ENCODE peak calls at places on chromosomes 12 and 14, in nine cellular contexts. D is CD8-positive, alpha-beta T cell; Z is foreskin fibroblast; F is WERI-Rb-1; B is IMR-90; A is neuronal stem cell; E is uterus; N is OCI-LY7; Y is PC-3. O is an unnamed sample.

GRCh38 chr14:59028476-59029202 is 159.8 kb upstream of the DAAM1 start:
- DNase-seq in F (peak; percentile 67), A (peak; percentile 61), B (peak; percentile 97), Z (peak; percentile 94), E (peak; percentile 58), Y (peak; percentile 100), N (peak; percentile 76), D (no peak), O (peak; percentile 93)

GRCh38 chr14:69291396-69291795 is 31.4 kb downstream of the GALNT16 start:
- DNase-seq in Y (no peak), Z (no peak), B (no peak), F (no peak), D (no peak), N (no peak), E (no peak), A (no peak), O (no peak)

GRCh38 chr12:113329022-113329790 is 5.7 kb downstream of the SLC8B1 start:
- DNase-seq in A (no peak), Y (peak; percentile 32), B (no peak), D (no peak), E (no peak), N (no peak), F (no peak), Z (peak; percentile 22), O (no peak)

GRCh38 chr14:67370830-67371229 is 10.7 kb downstream of the EIF2S1 start:
- DNase-seq in B (peak; percentile 26), A (no peak), N (no peak), Y (peak; percentile 40), F (no peak), E (no peak), Z (no peak), D (no peak), O (no peak)

GRCh38 chr12:14185441-14186192 is 179.9 kb upstream of the ATF7IP start:
- DNase-seq in A (peak; percentile 57), D (no peak), Y (peak; percentile 63), N (peak; percentile 75), F (peak; percentile 29), B (peak; percentile 38), E (no peak), Z (peak; percentile 6), O (peak; percentile 11)

GRCh38 chr14:97022741-97023140 is 225.6 kb downstream of the VRK1 start:
- DNase-seq in Z (no peak), Y (no peak), D (no peak), N (no peak), F (no peak), A (no peak), B (no peak), E (no peak), O (no peak)

GRCh38 chr12:51183816-51184215 is 10.9 kb upstream of the TFCP2 start:
- DNase-seq in Y (peak; percentile 1), F (peak; percentile 88), E (no peak), D (no peak), B (peak; percentile 67), N (no peak), Z (peak; percentile 12), A (no peak), O (no peak)

GRCh38 chr12:89384750-89385273 is 32.5 kb upstream of the DUSP6 start:
- DNase-seq in D (no peak), Y (peak; percentile 15), A (no peak), F (no peak), N (no peak), E (no peak), B (no peak), Z (no peak), O (no peak)

GRCh38 chr12:66060361-66060907 is 70.1 kb downstream of the LLPH start:
- DNase-seq in A (no peak), F (no peak), Y (no peak), N (no peak), Z (no peak), E (no peak), B (no peak), D (no peak), O (no peak)

GRCh38 chr12:57755454-57756372 is 810 bp downstream of the MARCHF9 start:
- DNase-seq in B (no peak), Y (peak; percentile 22), E (no peak), A (no peak), D (peak; percentile 52), F (no peak), N (peak; percentile 49), Z (no peak), O (no peak)

GRCh38 chr14:49768301-49769121 is 558 bp downstream of the KLHDC2 start:
- DNase-seq in A (peak; percentile 41), B (peak; percentile 66), E (peak; percentile 27), Y (peak; percentile 54), N (peak; percentile 62), F (peak; percentile 49), Z (peak; percentile 62), D (peak; percentile 85), O (no peak)

GRCh38 chr14:89736866-89737265 is 217.7 kb downstream of the EFCAB11 start:
- DNase-seq in E (no peak), Z (no peak), A (no peak), N (no peak), B (no peak), D (no peak), F (no peak), Y (no peak), O (no peak)

GRCh38 chr12:3398196-3398789 is 92.7 kb upstream of the PRMT8 start:
- DNase-seq in Y (no peak), B (no peak), N (no peak), F (no peak), D (no peak), Z (no peak), A (no peak), E (no peak), O (no peak)

GRCh38 chr14:23910081-23910875 is 43.3 kb upstream of the DHRS4 start:
- DNase-seq in A (peak; percentile 48), F (peak; percentile 88), Z (peak; percentile 35), E (no peak), D (no peak), B (peak; percentile 48), Y (peak; percentile 79), N (peak; percentile 19), O (peak; percentile 7)

GRCh38 chr14:72000907-72001306 is 68.7 kb downstream of the RGS6 start:
- DNase-seq in A (no peak), B (no peak), N (no peak), E (no peak), Z (no peak), F (no peak), D (no peak), Y (no peak), O (no peak)

GRCh38 chr12:94516985-94517384 is 57.3 kb upstream of the CEP83 start:
- DNase-seq in D (no peak), B (peak; percentile 39), A (no peak), Z (peak; percentile 9), F (no peak), E (no peak), N (no peak), Y (no peak), O (no peak)

GRCh38 chr12:45421736-45422135 is 205.8 kb downstream of the ANO6 start:
- DNase-seq in E (no peak), N (no peak), F (no peak), Y (no peak), B (no peak), D (no peak), A (no peak), Z (no peak), O (no peak)

DNA sequence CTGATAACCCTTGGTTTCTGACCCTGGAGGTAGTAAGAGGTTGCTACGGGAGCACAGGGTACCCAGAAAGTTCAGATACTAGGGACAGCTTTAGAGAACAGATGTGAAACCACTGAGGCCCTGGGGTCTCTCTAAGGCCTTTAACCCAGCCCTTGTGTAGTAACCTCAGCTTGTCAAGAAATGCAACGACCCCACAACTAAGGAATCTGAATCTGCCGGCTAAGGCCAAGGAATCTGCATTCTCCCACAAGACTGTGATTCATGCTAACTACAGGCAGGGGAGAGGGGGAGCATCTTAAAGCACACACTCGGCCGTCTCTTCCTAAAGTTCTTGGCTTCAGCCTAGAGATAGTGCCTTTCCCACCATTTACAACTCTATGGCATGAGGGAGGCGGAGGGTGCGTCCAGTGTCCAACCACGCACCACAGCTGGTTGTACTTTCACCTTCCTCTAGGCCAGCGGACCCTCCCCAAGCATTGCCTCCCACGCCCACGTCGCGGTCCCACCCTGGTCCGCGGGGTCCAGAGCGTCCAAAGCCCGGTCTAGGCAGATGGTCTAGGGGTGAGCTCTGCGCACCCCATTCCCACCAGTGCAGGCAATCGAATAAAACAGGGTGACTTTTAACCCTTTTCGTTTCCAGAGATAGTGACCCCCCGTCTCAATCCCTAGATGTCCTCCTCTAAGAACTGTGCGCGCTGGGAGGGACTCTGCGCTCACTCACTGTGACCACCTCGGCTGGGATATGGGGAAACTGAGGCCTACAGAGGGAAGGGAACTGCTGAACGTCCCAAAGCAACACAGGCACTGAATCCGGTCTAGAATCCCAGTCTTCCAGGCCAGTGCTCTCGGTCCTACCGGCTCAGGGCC is 704 bp upstream of the VASH1 start:
- DNase-seq in Y (no peak), D (no peak), B (no peak), A (no peak), E (no peak), F (no peak), N (no peak), Z (no peak), O (no peak)
- H3K4me3 ChIP-seq in Y (peak overlapping the region; percentile 77), D (peak overlapping the region; percentile 52), B (peak overlapping the region; percentile 87), A (peak overlapping the region; percentile 80), E (peak overlapping the region; percentile 76), F (peak overlapping the region; percentile 62), N (no peak overlapping the region), Z (peak overlapping the region; percentile 76), O (peak overlapping the region; percentile 64)

DNA sequence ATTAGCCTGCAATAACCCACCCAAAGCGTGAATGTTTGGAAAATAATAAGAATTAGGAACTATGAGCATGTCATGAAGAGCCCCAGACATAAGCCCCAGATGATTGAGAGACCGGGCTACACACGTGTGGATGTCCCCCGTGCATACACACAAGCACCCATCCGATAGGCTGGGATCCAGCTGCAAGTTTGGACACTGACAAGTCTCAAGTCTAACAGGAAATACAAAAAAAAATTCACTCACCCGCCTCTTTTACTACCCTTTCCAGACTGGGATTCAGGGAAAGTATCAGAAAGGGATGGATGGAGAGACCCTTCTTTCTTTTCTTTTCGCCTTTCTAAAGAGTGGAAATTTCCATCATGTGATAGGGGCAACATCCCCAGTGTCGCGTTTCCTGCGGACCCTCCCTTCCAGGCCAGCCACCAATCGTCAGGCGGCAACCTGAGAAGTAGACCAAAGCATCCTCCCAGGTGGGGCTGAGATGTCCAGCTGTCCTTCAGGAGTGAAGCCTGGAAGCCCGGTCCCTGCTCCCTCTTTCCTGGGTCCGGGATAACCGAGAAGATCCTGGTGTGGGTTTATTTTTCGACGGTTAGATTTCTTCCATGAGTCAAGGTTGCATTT is 6.4 kb upstream of the SLC38A4 start:
- DNase-seq in B (no peak), A (peak; percentile 21), Z (no peak), N (no peak), F (no peak), Y (no peak), E (no peak), D (no peak), O (no peak)
- H3K4me3 ChIP-seq in B (no peak overlapping the region), A (no peak overlapping the region), Z (no peak overlapping the region), N (no peak overlapping the region), F (no peak overlapping the region), Y (no peak overlapping the region), E (no peak overlapping the region), D (no peak overlapping the region), O (no peak overlapping the region)

GRCh38 chr12:25155031-25155576 is 39.9 kb downstream of the DNAI7 start:
- DNase-seq in Y (peak; percentile 32), A (peak; percentile 6), D (no peak), Z (peak; percentile 45), B (peak; percentile 87), N (peak; percentile 70), F (no peak), E (no peak), O (no peak)
- H3K4me3 ChIP-seq in Y (no peak overlapping the region), A (no peak overlapping the region), D (no peak overlapping the region), Z (no peak overlapping the region), B (no peak overlapping the region), N (peak overlapping the region; percentile 13), F (no peak overlapping the region), E (peak overlapping the region; percentile 9), O (no peak overlapping the region)

GRCh38 chr12:124295431-124296058 is 652 bp downstream of the RFLNA start:
- DNase-seq in A (no peak), D (no peak), Y (no peak), N (no peak), F (peak; percentile 24), E (no peak), B (no peak), Z (no peak), O (no peak)
- H3K4me3 ChIP-seq in A (peak overlapping the region; percentile 42), D (no peak overlapping the region), Y (no peak overlapping the region), N (no peak overlapping the region), F (peak overlapping the region; percentile 50), E (peak overlapping the region; percentile 32), B (no peak overlapping the region), Z (no peak overlapping the region), O (peak overlapping the region; percentile 51)

O was measured in AG09309.